ENCODE peak calls at places on chromosome 9, in seven cellular contexts. W is body of pancreas, K is tibial nerve, H is A549, V is GM12892, O is heart left ventricle, A is lower leg skin. J is an unnamed sample.

GRCh38 chr9:89999534-90000370 is 394.9 kb downstream of the GADD45G start:
- DNase-seq in W (peak; percentile 94), K (no peak), H (peak; percentile 18), V (peak; percentile 74), O (peak; percentile 81), A (peak; percentile 58), J (no peak)

GRCh38 chr9:109918359-109919163 is 138.6 kb downstream of the PALM2AKAP2 start:
- DNase-seq in W (no peak), K (no peak), H (no peak), V (no peak), O (no peak), A (no peak), J (no peak)

GRCh38 chr9:35652829-35653209 is 2.1 kb upstream of the SIT1 start:
- DNase-seq in W (peak; percentile 11), K (no peak), H (no peak), V (no peak), O (no peak), A (no peak), J (no peak)

GRCh38 chr9:4206718-4207117 is 93.2 kb downstream of the GLIS3 start:
- DNase-seq in W (no peak), K (no peak), H (no peak), V (no peak), O (no peak), A (no peak), J (no peak)

GRCh38 chr9:134658378-134658955 is 16.9 kb downstream of the COL5A1 start:
- DNase-seq in W (no peak), K (no peak), H (no peak), V (no peak), O (peak; percentile 54), A (no peak), J (no peak)

GRCh38 chr9:35903049-35903448 is 3.0 kb upstream of the HRCT1 start:
- DNase-seq in W (peak; percentile 45), K (no peak), H (peak; percentile 74), V (no peak), O (no peak), A (no peak), J (peak; percentile 74)

GRCh38 chr9:92342825-92343488 is 17.2 kb downstream of the CENPP start:
- DNase-seq in W (no peak), K (no peak), H (no peak), V (no peak), O (no peak), A (no peak), J (no peak)

GRCh38 chr9:72635197-72635596 is 113.8 kb downstream of the TMC1 start:
- DNase-seq in W (no peak), K (no peak), H (no peak), V (no peak), O (no peak), A (no peak), J (no peak)

GRCh38 chr9:83440641-83441040 is 97.6 kb downstream of the FRMD3 start:
- DNase-seq in W (no peak), K (no peak), H (no peak), V (no peak), O (no peak), A (no peak), J (no peak)

GRCh38 chr9:83651558-83651957 is 28.6 kb downstream of the IDNK start:
- DNase-seq in W (no peak), K (no peak), H (no peak), V (no peak), O (no peak), A (no peak), J (no peak)

GRCh38 chr9:88390371-88390990 is 2.2 kb downstream of the SPIN1 start:
- DNase-seq in W (no peak), K (no peak), H (no peak), V (no peak), O (no peak), A (no peak), J (no peak)

GRCh38 chr9:88387035-88387732 is 1.1 kb upstream of the SPIN1 start:
- DNase-seq in W (peak; percentile 63), K (no peak), H (peak; percentile 52), V (no peak), O (no peak), A (peak; percentile 37), J (peak; percentile 47)

GRCh38 chr9:88388203-88388885 is at the start of gene SPIN1:
- DNase-seq in W (peak; percentile 84), K (peak; percentile 53), H (peak; percentile 77), V (peak; percentile 85), O (peak; percentile 93), A (no peak), J (peak; percentile 90)

GRCh38 chr9:88388886-88389617 is 808 bp downstream of the SPIN1 start:
- DNase-seq in W (peak; percentile 57), K (no peak), H (peak; percentile 61), V (peak; percentile 31), O (peak; percentile 82), A (peak; percentile 28), J (peak; percentile 71)

DNA sequence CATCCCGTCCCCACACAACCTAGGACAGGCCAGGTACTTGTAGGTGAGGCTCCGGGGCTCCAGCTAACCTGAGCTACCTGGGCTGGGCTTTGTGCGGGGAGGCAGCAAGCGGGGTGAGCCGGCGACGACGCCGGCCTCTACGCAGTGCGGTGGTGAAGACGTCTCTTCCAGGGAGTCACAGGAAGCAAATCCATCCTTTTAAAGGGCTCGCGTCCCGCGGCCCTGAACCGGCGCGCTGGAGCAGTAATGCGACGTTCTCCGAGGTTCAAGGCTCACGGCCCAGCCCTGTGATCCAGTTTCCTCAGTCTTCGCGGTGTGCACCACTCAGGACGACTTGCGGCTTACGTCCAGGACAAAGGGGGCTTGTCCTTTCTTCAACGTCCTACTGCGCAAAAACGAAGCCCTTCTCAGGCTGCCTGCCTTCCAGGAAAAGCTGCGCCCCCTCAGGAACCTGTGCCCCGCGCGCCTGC is 476 bp upstream of the SPIN1 start:
- DNase-seq in W (peak; percentile 60), K (no peak), H (peak; percentile 43), V (peak; percentile 12), O (peak; percentile 71), A (peak; percentile 36), J (no peak)
- TF ChIP-seq POLR2A in W (peak; percentile 90), K (peak; percentile 31), H (peak; percentile 43), V (no peak), O (no peak), A (peak; percentile 1), J (no peak)

DNA sequence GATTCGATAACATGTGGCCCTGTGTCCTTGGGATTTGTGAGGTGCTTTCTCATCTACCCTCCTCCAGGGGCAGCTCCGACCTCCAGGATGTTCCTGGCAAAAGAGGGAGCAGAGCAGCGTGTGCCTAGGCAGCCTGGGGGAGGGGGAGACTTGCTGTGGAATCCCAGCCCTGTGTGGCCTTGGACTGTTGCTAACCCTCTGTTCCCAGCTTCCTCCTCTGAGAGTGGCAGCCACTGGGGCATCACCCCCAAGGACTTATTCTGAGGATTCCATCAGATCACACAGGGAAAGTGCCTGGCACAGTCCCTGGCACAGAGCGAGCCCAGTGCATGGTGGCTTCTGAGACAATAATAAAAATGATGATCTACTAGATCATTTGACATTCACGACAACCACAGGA is 265.1 kb upstream of the MVB12B start:
- DNase-seq in W (no peak), K (no peak), H (no peak), V (no peak), O (no peak), A (no peak), J (no peak)
- TF ChIP-seq POLR2A in W (no peak), K (no peak), H (no peak), V (no peak), O (no peak), A (no peak), J (no peak)

GRCh38 chr9:114504341-114505186 is 709 bp downstream of the WHRN start:
- DNase-seq in W (peak; percentile 66), K (peak; percentile 23), H (peak; percentile 64), V (no peak), O (peak; percentile 68), A (peak; percentile 27), J (peak; percentile 9)

GRCh38 chr9:114507726-114508125 is 2.5 kb upstream of the WHRN start:
- DNase-seq in W (no peak), K (no peak), H (no peak), V (no peak), O (no peak), A (no peak), J (no peak)

GRCh38 chr9:114506082-114506390 is 763 bp upstream of the WHRN start:
- DNase-seq in W (no peak), K (no peak), H (no peak), V (no peak), O (no peak), A (no peak), J (no peak)

GRCh38 chr9:114503522-114504340 is 1.5 kb downstream of the WHRN start:
- DNase-seq in W (no peak), K (no peak), H (no peak), V (no peak), O (no peak), A (no peak), J (no peak)

DNA sequence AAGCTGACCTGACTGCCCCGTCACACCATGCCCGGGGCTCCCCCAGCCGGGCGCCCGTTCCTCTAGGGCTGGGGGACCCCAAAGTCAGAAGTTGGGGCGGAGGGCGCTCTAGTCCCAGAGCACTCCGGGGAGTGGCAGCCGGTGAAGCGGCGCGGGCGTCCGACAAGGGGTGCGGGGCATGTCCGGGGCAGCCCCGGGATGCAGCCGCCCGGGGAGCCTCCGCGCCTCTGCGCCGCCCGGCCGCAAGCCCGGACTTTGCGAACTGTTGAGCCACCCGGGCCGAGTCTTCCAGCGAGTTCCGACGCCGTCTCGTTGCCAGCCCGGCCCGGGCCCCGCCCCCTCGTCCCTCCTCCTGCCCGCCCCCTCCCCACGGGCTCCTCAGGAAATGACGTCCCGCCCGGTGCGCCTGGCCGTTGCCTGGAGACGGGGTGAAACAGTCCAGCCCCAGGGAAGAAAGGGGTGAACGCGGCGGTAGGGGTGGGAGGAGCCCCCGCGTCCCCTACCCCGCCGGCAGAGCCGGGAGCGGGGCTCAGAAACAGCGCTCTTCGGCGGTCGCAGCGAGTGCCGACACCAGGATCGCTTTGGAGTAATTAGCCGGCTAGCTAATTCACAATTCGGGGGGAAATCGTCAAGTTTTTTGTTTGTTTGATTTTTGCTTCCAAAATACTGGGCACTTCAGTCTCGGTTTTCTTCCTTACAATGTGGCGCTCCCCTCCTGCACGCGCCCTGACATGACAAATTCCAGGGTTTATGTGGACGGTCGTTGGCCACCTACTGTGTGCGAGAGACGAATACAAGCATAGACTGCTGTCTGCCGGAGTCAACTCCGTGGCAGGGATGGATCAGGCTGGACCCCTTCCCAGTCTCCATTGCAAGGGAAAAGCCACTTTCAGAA is at the start of gene WHRN:
- DNase-seq in W (peak; percentile 97), K (peak; percentile 79), H (peak; percentile 96), V (peak; percentile 76), O (peak; percentile 94), A (peak; percentile 88), J (peak; percentile 27)
- TF ChIP-seq POLR2A in W (peak; percentile 88), K (peak; percentile 30), H (peak; percentile 47), V (no peak), O (peak; percentile 53), A (no peak), J (no peak)

GRCh38 chr9:123607479-123607878 is 251.5 kb downstream of the CRB2 start:
- DNase-seq in W (no peak), K (no peak), H (no peak), V (no peak), O (no peak), A (no peak), J (no peak)

GRCh38 chr9:123606141-123606540 is 250.1 kb downstream of the CRB2 start:
- DNase-seq in W (no peak), K (no peak), H (no peak), V (no peak), O (no peak), A (no peak), J (no peak)

GRCh38 chr9:123611228-123611627 is 255.2 kb downstream of the CRB2 start:
- DNase-seq in W (no peak), K (no peak), H (no peak), V (no peak), O (no peak), A (no peak), J (no peak)

GRCh38 chr9:123607987-123608565 is 252.1 kb downstream of the CRB2 start:
- DNase-seq in W (no peak), K (no peak), H (no peak), V (peak; percentile 38), O (no peak), A (no peak), J (peak; percentile 11)

GRCh38 chr9:123609844-123610243 is 253.8 kb downstream of the CRB2 start:
- DNase-seq in W (no peak), K (no peak), H (no peak), V (no peak), O (no peak), A (no peak), J (peak; percentile 30)
- TF ChIP-seq POLR2A in W (no peak), K (no peak), H (no peak), V (no peak), O (no peak), A (no peak), J (no peak)